ENCODE peak calls at places on chromosome 11, in ten cellular contexts. One of them, this sample, is unnamed.

GRCh38 chr11:117618956-117619355 is 178.1 kb downstream of the DSCAML1 start:
- DNase-seq in epithelial cell of esophagus: no peak
- DNase-seq in neural progenitor cell: peak
- DNase-seq in body of pancreas: no peak
- DNase-seq in fibroblast of mammary gland: no peak
- DNase-seq in right atrium auricular region: no peak
- DNase-seq in cardiac muscle cell: peak
- DNase-seq in A549: no peak
- DNase-seq in fibroblast of lung: no peak
- DNase-seq in pancreas: no peak
- DNase-seq in this sample: no peak

GRCh38 chr11:35539256-35539655 is 13.8 kb upstream of the PAMR1 start:
- DNase-seq in neural progenitor cell: no peak
- DNase-seq in right atrium auricular region: no peak
- DNase-seq in fibroblast of lung: no peak
- DNase-seq in pancreas: no peak
- DNase-seq in A549: no peak
- DNase-seq in body of pancreas: no peak
- DNase-seq in fibroblast of mammary gland: peak
- DNase-seq in cardiac muscle cell: peak
- DNase-seq in epithelial cell of esophagus: peak
- DNase-seq in this sample: peak

GRCh38 chr11:46333129-46333947 is 13.9 kb upstream of the DGKZ start:
- DNase-seq in fibroblast of mammary gland: no peak
- DNase-seq in cardiac muscle cell: no peak
- DNase-seq in pancreas: no peak
- DNase-seq in right atrium auricular region: no peak
- DNase-seq in fibroblast of lung: no peak
- DNase-seq in epithelial cell of esophagus: no peak
- DNase-seq in body of pancreas: no peak
- DNase-seq in A549: no peak
- DNase-seq in neural progenitor cell: peak
- DNase-seq in this sample: no peak

GRCh38 chr11:131924446-131925240 is 554.2 kb downstream of the NTM start:
- DNase-seq in epithelial cell of esophagus: no peak
- DNase-seq in pancreas: no peak
- DNase-seq in A549: no peak
- DNase-seq in fibroblast of mammary gland: peak
- DNase-seq in cardiac muscle cell: peak
- DNase-seq in neural progenitor cell: no peak
- DNase-seq in right atrium auricular region: no peak
- DNase-seq in fibroblast of lung: peak
- DNase-seq in body of pancreas: peak
- DNase-seq in this sample: peak

GRCh38 chr11:129275825-129276224 is 83.7 kb upstream of the ARHGAP32 start:
- DNase-seq in cardiac muscle cell: no peak
- DNase-seq in fibroblast of mammary gland: no peak
- DNase-seq in pancreas: no peak
- DNase-seq in fibroblast of lung: no peak
- DNase-seq in A549: no peak
- DNase-seq in right atrium auricular region: no peak
- DNase-seq in neural progenitor cell: no peak
- DNase-seq in body of pancreas: peak
- DNase-seq in epithelial cell of esophagus: no peak
- DNase-seq in this sample: no peak

GRCh38 chr11:12044799-12045198 is 36.4 kb upstream of the DKK3 start:
- DNase-seq in fibroblast of mammary gland: no peak
- DNase-seq in right atrium auricular region: no peak
- DNase-seq in fibroblast of lung: no peak
- DNase-seq in epithelial cell of esophagus: no peak
- DNase-seq in body of pancreas: no peak
- DNase-seq in neural progenitor cell: no peak
- DNase-seq in cardiac muscle cell: no peak
- DNase-seq in pancreas: no peak
- DNase-seq in A549: no peak
- DNase-seq in this sample: no peak

GRCh38 chr11:26512196-26512595 is 59.9 kb downstream of the MUC15 start:
- DNase-seq in body of pancreas: no peak
- DNase-seq in fibroblast of mammary gland: no peak
- DNase-seq in right atrium auricular region: no peak
- DNase-seq in epithelial cell of esophagus: no peak
- DNase-seq in neural progenitor cell: no peak
- DNase-seq in cardiac muscle cell: no peak
- DNase-seq in fibroblast of lung: no peak
- DNase-seq in A549: no peak
- DNase-seq in pancreas: no peak
- DNase-seq in this sample: no peak

GRCh38 chr11:32829680-32830412 is at the start of gene PRRG4:
- DNase-seq in body of pancreas: peak
- DNase-seq in right atrium auricular region: peak
- DNase-seq in fibroblast of lung: peak
- DNase-seq in A549: no peak
- DNase-seq in pancreas: peak
- DNase-seq in fibroblast of mammary gland: peak
- DNase-seq in epithelial cell of esophagus: peak
- DNase-seq in neural progenitor cell: peak
- DNase-seq in cardiac muscle cell: peak
- DNase-seq in this sample: peak

GRCh38 chr11:69683764-69684333 is 8.7 kb upstream of the LTO1 start:
- DNase-seq in right atrium auricular region: no peak
- DNase-seq in cardiac muscle cell: peak
- DNase-seq in fibroblast of lung: no peak
- DNase-seq in neural progenitor cell: peak
- DNase-seq in body of pancreas: no peak
- DNase-seq in A549: no peak
- DNase-seq in pancreas: no peak
- DNase-seq in epithelial cell of esophagus: peak
- DNase-seq in fibroblast of mammary gland: no peak
- DNase-seq in this sample: peak

GRCh38 chr11:27700351-27701261 is at the start of gene BDNF:
- DNase-seq in A549: peak
- DNase-seq in fibroblast of lung: peak
- DNase-seq in neural progenitor cell: peak
- DNase-seq in pancreas: peak
- DNase-seq in fibroblast of mammary gland: peak
- DNase-seq in right atrium auricular region: no peak
- DNase-seq in body of pancreas: peak
- DNase-seq in epithelial cell of esophagus: peak
- DNase-seq in cardiac muscle cell: peak
- DNase-seq in this sample: peak

GRCh38 chr11:123653997-123654565 is 343 bp downstream of the SCN3B start:
- DNase-seq in cardiac muscle cell: peak
- DNase-seq in A549: peak
- DNase-seq in epithelial cell of esophagus: peak
- DNase-seq in right atrium auricular region: no peak
- DNase-seq in fibroblast of lung: peak
- DNase-seq in fibroblast of mammary gland: peak
- DNase-seq in body of pancreas: peak
- DNase-seq in neural progenitor cell: peak
- DNase-seq in pancreas: peak
- DNase-seq in this sample: peak

GRCh38 chr11:111299111-111300026 is 1.0 kb downstream of the POU2AF3 start:
- DNase-seq in right atrium auricular region: no peak
- DNase-seq in neural progenitor cell: peak
- DNase-seq in epithelial cell of esophagus: peak
- DNase-seq in A549: peak
- DNase-seq in fibroblast of lung: peak
- DNase-seq in cardiac muscle cell: peak
- DNase-seq in body of pancreas: peak
- DNase-seq in pancreas: peak
- DNase-seq in fibroblast of mammary gland: peak
- DNase-seq in this sample: peak

GRCh38 chr11:2837096-2837601 is 48.4 kb downstream of the CDKN1C start:
- DNase-seq in right atrium auricular region: peak
- DNase-seq in A549: peak
- DNase-seq in fibroblast of mammary gland: no peak
- DNase-seq in pancreas: peak
- DNase-seq in body of pancreas: peak
- DNase-seq in epithelial cell of esophagus: no peak
- DNase-seq in fibroblast of lung: peak
- DNase-seq in neural progenitor cell: peak
- DNase-seq in cardiac muscle cell: peak
- DNase-seq in this sample: peak

GRCh38 chr11:47259178-47259977 is 1.6 kb downstream of the NR1H3 start:
- DNase-seq in neural progenitor cell: peak
- DNase-seq in fibroblast of lung: peak
- DNase-seq in pancreas: no peak
- DNase-seq in epithelial cell of esophagus: peak
- DNase-seq in A549: peak
- DNase-seq in right atrium auricular region: no peak
- DNase-seq in cardiac muscle cell: peak
- DNase-seq in fibroblast of mammary gland: peak
- DNase-seq in body of pancreas: no peak
- DNase-seq in this sample: peak

GRCh38 chr11:90476442-90477007 is 253.7 kb upstream of the CHORDC1 start:
- DNase-seq in neural progenitor cell: peak
- DNase-seq in right atrium auricular region: no peak
- DNase-seq in A549: no peak
- DNase-seq in fibroblast of lung: peak
- DNase-seq in pancreas: no peak
- DNase-seq in body of pancreas: peak
- DNase-seq in cardiac muscle cell: peak
- DNase-seq in fibroblast of mammary gland: peak
- DNase-seq in epithelial cell of esophagus: peak
- DNase-seq in this sample: peak
- TF ChIP-seq CTCF in neural progenitor cell: peak
- TF ChIP-seq CTCF in right atrium auricular region: peak
- TF ChIP-seq CTCF in A549: peak
- TF ChIP-seq CTCF in fibroblast of lung: no peak
- TF ChIP-seq CTCF in pancreas: peak
- TF ChIP-seq CTCF in body of pancreas: peak
- TF ChIP-seq CTCF in cardiac muscle cell: no peak
- TF ChIP-seq CTCF in fibroblast of mammary gland: peak
- TF ChIP-seq CTCF in epithelial cell of esophagus: peak
- TF ChIP-seq CTCF in this sample: no peak

DNA sequence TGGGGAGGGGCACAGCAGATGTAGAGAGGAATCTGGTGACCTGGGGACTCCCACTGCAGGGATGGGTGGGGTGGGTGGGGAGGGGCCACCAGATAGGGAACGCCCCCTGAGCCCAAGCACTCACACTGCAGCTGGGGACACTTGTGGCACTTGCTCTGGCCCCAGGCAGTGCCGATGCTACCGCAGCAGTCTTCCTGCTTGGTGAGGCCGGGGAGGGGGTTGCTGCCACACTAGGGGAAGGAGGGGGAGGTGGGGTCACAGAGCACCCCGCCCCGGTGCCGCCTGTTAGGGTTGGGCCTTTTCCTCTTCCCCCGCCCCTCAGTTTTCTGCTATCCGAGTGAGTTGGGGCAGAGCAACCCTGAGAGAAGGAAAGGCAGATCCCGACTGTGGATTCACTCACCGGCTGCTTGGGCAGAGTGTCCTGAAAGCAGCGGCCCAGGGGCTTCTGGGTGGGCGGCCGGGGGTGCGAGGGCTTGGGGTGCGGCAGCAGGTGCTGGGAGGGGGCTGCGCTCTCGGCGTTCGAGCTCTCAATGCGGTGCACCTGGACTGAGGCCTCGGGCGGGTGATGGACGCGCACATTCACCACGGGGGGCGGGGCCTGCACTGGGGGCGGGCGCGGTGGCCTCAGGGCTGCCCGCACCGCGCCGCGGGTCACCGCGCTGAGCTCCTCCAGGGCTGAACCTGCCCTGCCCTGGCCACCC is 4.7 kb downstream of the LTBP3 start:
- DNase-seq in body of pancreas: no peak
- DNase-seq in pancreas: peak
- DNase-seq in cardiac muscle cell: no peak
- DNase-seq in fibroblast of mammary gland: no peak
- DNase-seq in neural progenitor cell: peak
- DNase-seq in right atrium auricular region: no peak
- DNase-seq in A549: no peak
- DNase-seq in epithelial cell of esophagus: no peak
- DNase-seq in fibroblast of lung: no peak
- DNase-seq in this sample: peak
- H3K4me3 ChIP-seq in body of pancreas: no peak
- H3K4me3 ChIP-seq in pancreas: no peak
- H3K4me3 ChIP-seq in cardiac muscle cell: no peak
- H3K4me3 ChIP-seq in fibroblast of mammary gland: no peak
- H3K4me3 ChIP-seq in neural progenitor cell: peak
- H3K4me3 ChIP-seq in right atrium auricular region: no peak
- H3K4me3 ChIP-seq in A549: no peak
- H3K4me3 ChIP-seq in epithelial cell of esophagus: no peak
- H3K4me3 ChIP-seq in fibroblast of lung: no peak
- H3K4me3 ChIP-seq in this sample: no peak

GRCh38 chr11:94973099-94973968 is at the start of the genes CWC15 and KDM4D:
- DNase-seq in cardiac muscle cell: peak
- DNase-seq in right atrium auricular region: peak
- DNase-seq in A549: peak
- DNase-seq in epithelial cell of esophagus: peak
- DNase-seq in neural progenitor cell: peak
- DNase-seq in body of pancreas: peak
- DNase-seq in fibroblast of mammary gland: peak
- DNase-seq in pancreas: peak
- DNase-seq in fibroblast of lung: peak
- DNase-seq in this sample: peak
- TF ChIP-seq CTCF in cardiac muscle cell: no peak
- TF ChIP-seq CTCF in right atrium auricular region: peak
- TF ChIP-seq CTCF in A549: no peak
- TF ChIP-seq CTCF in epithelial cell of esophagus: no peak
- TF ChIP-seq CTCF in neural progenitor cell: no peak
- TF ChIP-seq CTCF in body of pancreas: no peak
- TF ChIP-seq CTCF in fibroblast of mammary gland: no peak
- TF ChIP-seq CTCF in pancreas: no peak
- TF ChIP-seq CTCF in fibroblast of lung: no peak
- TF ChIP-seq CTCF in this sample: no peak

GRCh38 chr11:78192911-78193341 is 4.2 kb downstream of the USP35 start:
- DNase-seq in fibroblast of mammary gland: no peak
- DNase-seq in body of pancreas: no peak
- DNase-seq in right atrium auricular region: no peak
- DNase-seq in pancreas: no peak
- DNase-seq in neural progenitor cell: no peak
- DNase-seq in fibroblast of lung: no peak
- DNase-seq in A549: no peak
- DNase-seq in cardiac muscle cell: peak
- DNase-seq in epithelial cell of esophagus: no peak
- DNase-seq in this sample: peak

GRCh38 chr11:78189851-78190250 is 1.1 kb downstream of the USP35 start:
- DNase-seq in right atrium auricular region: no peak
- DNase-seq in body of pancreas: no peak
- DNase-seq in neural progenitor cell: no peak
- DNase-seq in pancreas: peak
- DNase-seq in cardiac muscle cell: no peak
- DNase-seq in fibroblast of mammary gland: no peak
- DNase-seq in fibroblast of lung: no peak
- DNase-seq in epithelial cell of esophagus: no peak
- DNase-seq in A549: no peak
- DNase-seq in this sample: no peak

GRCh38 chr11:78192223-78192719 is 3.6 kb downstream of the USP35 start:
- DNase-seq in cardiac muscle cell: no peak
- DNase-seq in fibroblast of mammary gland: no peak
- DNase-seq in fibroblast of lung: no peak
- DNase-seq in epithelial cell of esophagus: no peak
- DNase-seq in right atrium auricular region: no peak
- DNase-seq in neural progenitor cell: no peak
- DNase-seq in pancreas: peak
- DNase-seq in body of pancreas: peak
- DNase-seq in A549: no peak
- DNase-seq in this sample: no peak

GRCh38 chr11:78190374-78190773 is 1.7 kb downstream of the USP35 start:
- DNase-seq in epithelial cell of esophagus: no peak
- DNase-seq in A549: no peak
- DNase-seq in fibroblast of mammary gland: no peak
- DNase-seq in pancreas: no peak
- DNase-seq in right atrium auricular region: no peak
- DNase-seq in fibroblast of lung: no peak
- DNase-seq in neural progenitor cell: no peak
- DNase-seq in cardiac muscle cell: no peak
- DNase-seq in body of pancreas: no peak
- DNase-seq in this sample: no peak

GRCh38 chr11:78190871-78191538 is 2.3 kb downstream of the USP35 start:
- DNase-seq in right atrium auricular region: no peak
- DNase-seq in neural progenitor cell: no peak
- DNase-seq in A549: no peak
- DNase-seq in body of pancreas: no peak
- DNase-seq in pancreas: no peak
- DNase-seq in epithelial cell of esophagus: no peak
- DNase-seq in fibroblast of mammary gland: no peak
- DNase-seq in fibroblast of lung: no peak
- DNase-seq in cardiac muscle cell: no peak
- DNase-seq in this sample: no peak
- H3K4me3 ChIP-seq in right atrium auricular region: no peak
- H3K4me3 ChIP-seq in neural progenitor cell: no peak
- H3K4me3 ChIP-seq in A549: no peak
- H3K4me3 ChIP-seq in body of pancreas: no peak
- H3K4me3 ChIP-seq in pancreas: no peak
- H3K4me3 ChIP-seq in epithelial cell of esophagus: no peak
- H3K4me3 ChIP-seq in fibroblast of mammary gland: no peak
- H3K4me3 ChIP-seq in fibroblast of lung: no peak
- H3K4me3 ChIP-seq in cardiac muscle cell: no peak
- H3K4me3 ChIP-seq in this sample: no peak